ENCODE peak calls at places on chromosomes 1 and 21, in four cellular contexts. One of them, this sample, is unnamed. For H3K27me3, the result is how much of the 10 kb centered on the place peaks cover.

GRCh38 chr1:85307987-85308836 is 31.8 kb upstream of the BCL10 start:
- DNase-seq in mesendoderm: peak
- DNase-seq in fibroblast of lung: peak
- DNase-seq in tibial nerve: peak
- DNase-seq in this sample: peak

GRCh38 chr1:119686661-119687060 is 25.1 kb upstream of the PHGDH start:
- DNase-seq in fibroblast of lung: no peak
- DNase-seq in mesendoderm: peak
- DNase-seq in tibial nerve: no peak
- DNase-seq in this sample: no peak

GRCh38 chr1:228378453-228379164 is 28.0 kb downstream of the TRIM11 start:
- DNase-seq in fibroblast of lung: peak
- DNase-seq in mesendoderm: peak
- DNase-seq in tibial nerve: peak
- DNase-seq in this sample: peak

GRCh38 chr1:39733161-39733560 is 5.5 kb upstream of the PPIE start:
- DNase-seq in tibial nerve: no peak
- DNase-seq in mesendoderm: no peak
- DNase-seq in fibroblast of lung: peak
- DNase-seq in this sample: no peak

GRCh38 chr1:226737819-226738420 is 1.2 kb downstream of the ITPKB start:
- DNase-seq in mesendoderm: peak
- DNase-seq in tibial nerve: peak
- DNase-seq in fibroblast of lung: peak
- DNase-seq in this sample: peak

GRCh38 chr21:17819114-17819877 is at the start of gene C21orf91:
- DNase-seq in fibroblast of lung: peak
- DNase-seq in mesendoderm: peak
- DNase-seq in tibial nerve: peak
- DNase-seq in this sample: peak

GRCh38 chr1:233671286-233671685 is 57.4 kb downstream of the KCNK1 start:
- DNase-seq in fibroblast of lung: no peak
- DNase-seq in mesendoderm: no peak
- DNase-seq in tibial nerve: no peak
- DNase-seq in this sample: no peak

GRCh38 chr1:55005351-55006140 is 6.8 kb downstream of the BSND start:
- DNase-seq in fibroblast of lung: no peak
- DNase-seq in mesendoderm: no peak
- DNase-seq in tibial nerve: no peak
- DNase-seq in this sample: peak

GRCh38 chr1:227938911-227939790 is 8.6 kb downstream of the WNT9A start:
- DNase-seq in fibroblast of lung: no peak
- DNase-seq in tibial nerve: no peak
- DNase-seq in mesendoderm: no peak
- DNase-seq in this sample: peak

GRCh38 chr1:15272009-15272781 is 25.2 kb downstream of the FHAD1 start:
- DNase-seq in tibial nerve: peak
- DNase-seq in mesendoderm: peak
- DNase-seq in fibroblast of lung: peak
- DNase-seq in this sample: peak

GRCh38 chr1:167065481-167065880 is 24.7 kb downstream of the GPA33 start:
- DNase-seq in fibroblast of lung: no peak
- DNase-seq in mesendoderm: no peak
- DNase-seq in tibial nerve: no peak
- DNase-seq in this sample: no peak

GRCh38 chr1:223706077-223706988 is 6.0 kb upstream of the CAPN2 start:
- DNase-seq in tibial nerve: peak
- DNase-seq in fibroblast of lung: peak
- DNase-seq in mesendoderm: peak
- DNase-seq in this sample: no peak

GRCh38 chr1:198850196-198850595 is 211.4 kb downstream of the PTPRC start:
- DNase-seq in tibial nerve: no peak
- DNase-seq in fibroblast of lung: no peak
- DNase-seq in mesendoderm: no peak
- DNase-seq in this sample: no peak

GRCh38 chr1:15961492-15961891 is 14.4 kb downstream of the ZBTB17 start:
- DNase-seq in tibial nerve: no peak
- DNase-seq in mesendoderm: no peak
- DNase-seq in fibroblast of lung: no peak
- DNase-seq in this sample: peak

GRCh38 chr1:218164930-218165686 is 120.0 kb upstream of the RRP15 start:
- DNase-seq in mesendoderm: peak
- DNase-seq in tibial nerve: no peak
- DNase-seq in fibroblast of lung: peak
- DNase-seq in this sample: peak

GRCh38 chr1:67307251-67308060 is at the start of gene IL12RB2:
- DNase-seq in mesendoderm: peak
- DNase-seq in tibial nerve: no peak
- DNase-seq in fibroblast of lung: no peak
- DNase-seq in this sample: peak

GRCh38 chr1:6459850-6460265 is 6.1 kb downstream of the TNFRSF25 start:
- DNase-seq in tibial nerve: no peak
- DNase-seq in fibroblast of lung: no peak
- DNase-seq in mesendoderm: peak
- DNase-seq in this sample: peak

GRCh38 chr1:56584910-56585528 is 5.7 kb upstream of the PLPP3 start:
- DNase-seq in tibial nerve: peak
- DNase-seq in fibroblast of lung: peak
- DNase-seq in mesendoderm: peak
- DNase-seq in this sample: peak

GRCh38 chr1:223704921-223705878 is 7.1 kb upstream of the CAPN2 start:
- DNase-seq in tibial nerve: no peak
- DNase-seq in mesendoderm: no peak
- DNase-seq in fibroblast of lung: peak
- DNase-seq in this sample: no peak

GRCh38 chr1:26035959-26036755 is 9.8 kb downstream of the SLC30A2 start:
- DNase-seq in mesendoderm: peak
- DNase-seq in tibial nerve: peak
- DNase-seq in fibroblast of lung: peak
- DNase-seq in this sample: peak

GRCh38 chr1:184866991-184867788 is 107.1 kb downstream of the NIBAN1 start:
- DNase-seq in fibroblast of lung: peak
- DNase-seq in mesendoderm: no peak
- DNase-seq in tibial nerve: peak
- DNase-seq in this sample: no peak

GRCh38 chr21:37936010-37936785 is 19.9 kb upstream of the KCNJ6 start:
- DNase-seq in tibial nerve: no peak
- DNase-seq in mesendoderm: no peak
- DNase-seq in fibroblast of lung: no peak
- DNase-seq in this sample: no peak

GRCh38 chr1:32724678-32725594 is 22.4 kb upstream of the SYNC start:
- DNase-seq in mesendoderm: peak
- DNase-seq in fibroblast of lung: peak
- DNase-seq in tibial nerve: peak
- DNase-seq in this sample: peak

GRCh38 chr21:15022608-15023261 is 42.1 kb downstream of the NRIP1 start:
- DNase-seq in fibroblast of lung: peak
- DNase-seq in mesendoderm: no peak
- DNase-seq in tibial nerve: no peak
- DNase-seq in this sample: no peak

GRCh38 chr1:244092293-244093264 is 41.5 kb downstream of the ZBTB18 start:
- DNase-seq in mesendoderm: no peak
- DNase-seq in tibial nerve: no peak
- DNase-seq in fibroblast of lung: peak
- DNase-seq in this sample: no peak

GRCh38 chr1:173525936-173526335 is 48.8 kb downstream of the PRDX6 start:
- DNase-seq in mesendoderm: no peak
- DNase-seq in fibroblast of lung: no peak
- DNase-seq in tibial nerve: no peak
- DNase-seq in this sample: no peak

GRCh38 chr1:89519779-89520358 is 4.8 kb upstream of the LRRC8B start:
- DNase-seq in fibroblast of lung: peak
- DNase-seq in mesendoderm: peak
- DNase-seq in tibial nerve: peak
- DNase-seq in this sample: peak

GRCh38 chr1:111442457-111442856 is 6.6 kb downstream of the WDR77 start:
- DNase-seq in fibroblast of lung: no peak
- DNase-seq in tibial nerve: no peak
- DNase-seq in mesendoderm: no peak
- DNase-seq in this sample: no peak

GRCh38 chr21:26958792-26959191 is 8.1 kb downstream of the ADAMTS5 start:
- DNase-seq in tibial nerve: no peak
- DNase-seq in fibroblast of lung: no peak
- DNase-seq in mesendoderm: no peak
- DNase-seq in this sample: no peak

GRCh38 chr1:160032165-160032827 is 506 bp upstream of the PIGM start:
- DNase-seq in tibial nerve: no peak
- DNase-seq in mesendoderm: no peak
- DNase-seq in fibroblast of lung: peak
- DNase-seq in this sample: peak

GRCh38 chr1:246110343-246111219 is 396.5 kb downstream of the SMYD3 start:
- DNase-seq in mesendoderm: peak
- DNase-seq in tibial nerve: no peak
- DNase-seq in fibroblast of lung: peak
- DNase-seq in this sample: no peak

GRCh38 chr21:21968810-21969588 is 970.8 kb downstream of the NCAM2 start:
- DNase-seq in fibroblast of lung: no peak
- DNase-seq in mesendoderm: peak
- DNase-seq in tibial nerve: no peak
- DNase-seq in this sample: no peak

GRCh38 chr1:43067856-43068751 is 104.0 kb downstream of the EBNA1BP2 start:
- DNase-seq in fibroblast of lung: peak
- DNase-seq in mesendoderm: no peak
- DNase-seq in tibial nerve: no peak
- DNase-seq in this sample: peak

GRCh38 chr1:93448983-93449805 is 1.3 kb downstream of the FNBP1L start:
- DNase-seq in fibroblast of lung: peak
- DNase-seq in tibial nerve: no peak
- DNase-seq in mesendoderm: peak
- DNase-seq in this sample: peak

DNA sequence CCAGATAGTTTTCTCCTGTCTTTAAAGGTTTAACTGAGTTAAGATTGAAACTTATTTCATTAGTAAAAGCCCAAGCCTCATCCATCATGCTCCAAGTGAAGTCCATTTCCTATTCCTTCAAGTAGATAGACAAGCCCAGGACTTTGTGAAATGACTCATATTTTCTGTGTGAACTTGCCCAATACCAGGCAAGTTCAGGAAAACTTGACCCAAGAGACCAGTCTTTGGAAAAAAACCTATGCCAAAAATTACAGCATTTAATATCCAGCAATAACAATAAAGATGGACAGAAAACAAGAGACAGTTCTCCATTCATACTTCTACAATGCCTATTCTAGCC is 405 bp upstream of the RAB29 start:
- DNase-seq in fibroblast of lung: peak
- DNase-seq in mesendoderm: no peak
- DNase-seq in tibial nerve: peak
- DNase-seq in this sample: no peak
- H3K4me3 ChIP-seq in fibroblast of lung: peak
- H3K4me3 ChIP-seq in mesendoderm: no peak
- H3K4me3 ChIP-seq in tibial nerve: peak
- H3K4me3 ChIP-seq in this sample: no peak

GRCh38 chr21:43957128-43957571 is 55.0 kb upstream of the TRAPPC10 start:
- DNase-seq in tibial nerve: no peak
- DNase-seq in fibroblast of lung: no peak
- DNase-seq in mesendoderm: no peak
- DNase-seq in this sample: peak

GRCh38 chr21:43956667-43957030 is 55.5 kb upstream of the TRAPPC10 start:
- DNase-seq in fibroblast of lung: peak
- DNase-seq in mesendoderm: no peak
- DNase-seq in tibial nerve: no peak
- DNase-seq in this sample: no peak

GRCh38 chr21:43957629-43958362 is 54.3 kb upstream of the TRAPPC10 start:
- DNase-seq in tibial nerve: no peak
- DNase-seq in fibroblast of lung: no peak
- DNase-seq in mesendoderm: no peak
- DNase-seq in this sample: peak

GRCh38 chr21:43959231-43960041 is 52.7 kb upstream of the TRAPPC10 start:
- DNase-seq in tibial nerve: no peak
- DNase-seq in mesendoderm: no peak
- DNase-seq in fibroblast of lung: no peak
- DNase-seq in this sample: peak

DNA sequence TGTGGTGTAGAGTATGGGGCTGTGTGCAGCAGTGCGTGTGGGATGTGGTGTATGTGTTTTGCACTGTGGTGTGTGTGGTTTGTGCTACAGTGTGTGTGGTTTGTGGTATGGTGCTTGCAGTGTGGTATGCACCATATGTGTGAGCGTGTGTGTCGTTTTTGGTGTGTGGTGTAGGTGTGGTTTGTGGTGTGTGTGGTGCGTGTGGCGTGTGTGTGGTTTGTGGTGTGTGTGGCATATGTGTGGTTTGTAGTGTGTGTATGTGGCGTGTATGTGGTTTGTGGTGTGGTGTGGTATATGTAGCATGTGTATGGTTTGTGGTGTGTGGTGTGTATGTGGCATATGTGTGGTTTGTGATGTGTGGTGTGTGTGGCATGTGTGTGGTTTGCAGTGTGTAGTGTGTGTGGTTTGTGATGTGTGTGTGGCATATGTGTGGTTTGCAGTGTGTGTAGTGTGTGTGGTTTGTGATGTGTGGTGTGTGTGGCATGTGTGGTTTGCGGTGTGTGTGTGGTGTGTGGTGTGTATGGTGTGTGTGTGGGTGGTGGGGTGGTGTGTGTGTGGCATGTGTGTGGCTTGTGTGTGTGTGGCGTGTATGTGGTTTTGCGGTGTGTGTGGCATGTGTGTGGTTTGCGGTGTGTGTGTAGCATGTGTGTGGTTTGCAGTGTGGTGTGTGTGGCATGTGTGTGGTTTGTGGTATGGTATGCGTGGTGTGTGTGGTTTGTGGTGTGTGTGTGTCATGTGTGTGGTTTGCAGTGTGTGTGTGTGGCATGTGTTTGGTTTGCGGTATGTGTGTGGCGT is 53.5 kb upstream of the TRAPPC10 start:
- DNase-seq in tibial nerve: no peak
- DNase-seq in mesendoderm: no peak
- DNase-seq in fibroblast of lung: no peak
- DNase-seq in this sample: no peak
- H3K27me3 ChIP-seq in tibial nerve: under half
- H3K27me3 ChIP-seq in mesendoderm: under half
- H3K27me3 ChIP-seq in fibroblast of lung: under half
- H3K27me3 ChIP-seq in this sample: under half

GRCh38 chr1:151934048-151934493 is 24.8 kb upstream of the THEM4 start:
- DNase-seq in mesendoderm: peak
- DNase-seq in tibial nerve: peak
- DNase-seq in fibroblast of lung: peak
- DNase-seq in this sample: peak
- H3K4me3 ChIP-seq in mesendoderm: no peak
- H3K4me3 ChIP-seq in tibial nerve: no peak
- H3K4me3 ChIP-seq in fibroblast of lung: no peak
- H3K4me3 ChIP-seq in this sample: no peak

DNA sequence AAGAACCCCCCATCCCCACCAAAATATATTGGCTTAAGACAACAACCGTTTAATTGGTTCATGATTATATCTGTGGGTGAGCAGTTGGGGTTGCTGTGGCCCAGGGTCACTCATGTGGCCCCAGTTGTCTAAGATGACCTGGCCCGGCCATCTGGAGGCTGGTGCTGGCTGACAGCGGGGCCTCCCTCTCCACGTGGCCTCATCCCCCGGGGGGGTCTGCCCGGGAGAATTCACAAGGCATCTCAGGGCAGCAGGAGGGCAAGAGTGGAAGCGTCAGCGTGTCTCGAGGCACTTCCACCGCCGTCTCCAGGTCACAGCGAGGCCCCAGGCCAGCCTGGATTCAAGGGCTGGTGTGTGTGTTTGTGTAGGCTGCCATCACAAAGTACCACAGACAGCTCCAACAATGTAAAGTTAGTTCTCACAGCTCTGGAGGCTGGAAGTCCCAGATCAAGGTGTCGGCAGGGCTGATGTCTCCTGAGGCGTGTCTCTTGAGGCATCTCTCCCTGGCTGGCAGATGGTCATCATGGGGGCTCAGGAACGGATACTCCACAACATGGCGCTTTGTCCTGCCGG is 11.0 kb upstream of the UTS2 start:
- DNase-seq in mesendoderm: no peak
- DNase-seq in fibroblast of lung: no peak
- DNase-seq in tibial nerve: no peak
- DNase-seq in this sample: peak
- H3K27me3 ChIP-seq in mesendoderm: under half
- H3K27me3 ChIP-seq in fibroblast of lung: under half
- H3K27me3 ChIP-seq in tibial nerve: under half
- H3K27me3 ChIP-seq in this sample: under half

This sample was measured in H7.